ENCODE peak calls at places on chromosomes 12 and 14, in five cellular contexts. H is K562, T is H1, L is SK-N-SH, V is IMR-90. F is an unnamed sample.

GRCh38 chr14:61586539-61587396 is 108.5 kb upstream of the HIF1A start:
- DNase-seq in L (no peak), T (no peak), V (peak; percentile 77), H (no peak), F (no peak)

GRCh38 chr14:33959692-33960151 is 8.8 kb upstream of the EGLN3 start:
- DNase-seq in T (no peak), V (no peak), L (peak; percentile 83), H (no peak), F (no peak)

GRCh38 chr12:66296171-66296683 is 6.1 kb upstream of the HELB start:
- DNase-seq in T (no peak), L (no peak), V (no peak), H (no peak), F (no peak)

GRCh38 chr14:83757896-83758295 is 1772.0 kb upstream of the FLRT2 start:
- DNase-seq in T (no peak), H (no peak), V (peak; percentile 77), L (no peak), F (no peak)

GRCh38 chr12:20624718-20625117 is 70.4 kb upstream of the SLCO1C1 start:
- DNase-seq in L (peak; percentile 19), V (peak; percentile 30), T (no peak), H (no peak), F (peak; percentile 40)

GRCh38 chr14:56490379-56490778 is 89.2 kb upstream of the TMEM260 start:
- DNase-seq in T (no peak), V (peak; percentile 40), H (peak; percentile 31), L (peak; percentile 14), F (peak; percentile 35)

GRCh38 chr14:99579903-99580570 is 24.0 kb downstream of the CCDC85C start:
- DNase-seq in V (peak; percentile 77), H (peak; percentile 14), L (peak; percentile 64), T (peak; percentile 53), F (peak; percentile 47)

GRCh38 chr14:102948698-102949061 is 26.2 kb downstream of the AMN start:
- DNase-seq in V (no peak), H (no peak), T (no peak), L (no peak), F (no peak)

GRCh38 chr12:94762259-94762942 is 112.0 kb upstream of the TMCC3 start:
- DNase-seq in V (no peak), H (no peak), T (no peak), L (no peak), F (no peak)

GRCh38 chr14:104505085-104506074 is 74.2 kb upstream of the C14orf180 start:
- DNase-seq in L (no peak), V (no peak), T (no peak), H (no peak), F (no peak)

GRCh38 chr14:89485264-89485663 is 68.2 kb upstream of the FOXN3 start:
- DNase-seq in L (no peak), V (no peak), T (no peak), H (no peak), F (no peak)

GRCh38 chr12:50922820-50923219 is 29.5 kb upstream of the HIGD1C start:
- DNase-seq in V (peak; percentile 13), T (no peak), H (no peak), L (peak; percentile 36), F (no peak)

GRCh38 chr14:70919774-70920173 is 12.5 kb downstream of the PCNX1 start:
- DNase-seq in V (peak; percentile 37), L (no peak), T (no peak), H (no peak), F (no peak)

GRCh38 chr14:22221508-22221907 is 367.5 kb downstream of the DAD1 start:
- DNase-seq in T (no peak), H (peak; percentile 3), V (peak; percentile 49), L (peak; percentile 4), F (peak; percentile 12)

GRCh38 chr12:94531196-94531720 is 71.6 kb upstream of the CEP83 start:
- DNase-seq in H (no peak), V (no peak), T (no peak), L (no peak), F (no peak)

GRCh38 chr12:45415393-45415817 is 199.5 kb downstream of the ANO6 start:
- DNase-seq in V (peak; percentile 100), L (no peak), H (peak; percentile 56), T (no peak), F (peak; percentile 87)

GRCh38 chr12:909861-910260 is 39.6 kb downstream of the RAD52 start:
- DNase-seq in L (no peak), V (no peak), H (no peak), T (no peak), F (no peak)

GRCh38 chr14:51431033-51431709 is 191.1 kb downstream of the TMX1 start:
- DNase-seq in V (no peak), T (no peak), H (no peak), L (no peak), F (no peak)

GRCh38 chr12:94374124-94374523 is 85.5 kb downstream of the CEP83 start:
- DNase-seq in T (no peak), L (no peak), V (no peak), H (no peak), F (no peak)

GRCh38 chr12:41013921-41014642 is 174.0 kb upstream of the PDZRN4 start:
- DNase-seq in H (no peak), L (no peak), V (no peak), T (no peak), F (no peak)

GRCh38 chr12:51905507-51906438 is 1.5 kb upstream of the ACVRL1 start:
- DNase-seq in L (peak; percentile 61), V (peak; percentile 40), H (peak; percentile 97), T (no peak), F (no peak)

GRCh38 chr12:26488339-26488738 is 293.0 kb downstream of the SSPN start:
- DNase-seq in H (no peak), V (no peak), T (no peak), L (no peak), F (no peak)

GRCh38 chr12:105736498-105736897 is 402.3 kb downstream of the NUAK1 start:
- DNase-seq in T (no peak), V (no peak), H (no peak), L (no peak), F (no peak)

GRCh38 chr14:22039938-22040780 is 366.5 kb upstream of the OR4E1 start:
- DNase-seq in T (no peak), V (no peak), H (no peak), L (no peak), F (peak; percentile 18)

GRCh38 chr12:107359382-107359781 is 266.0 kb upstream of the CRY1 start:
- DNase-seq in H (no peak), L (no peak), T (no peak), V (peak; percentile 77), F (no peak)

GRCh38 chr12:124006582-124007170 is 33.7 kb downstream of the ZNF664 start:
- DNase-seq in H (peak; percentile 66), T (no peak), L (no peak), V (no peak), F (no peak)

GRCh38 chr14:41783403-41783802 is 176.7 kb downstream of the LRFN5 start:
- DNase-seq in L (no peak), H (no peak), V (no peak), T (no peak), F (no peak)

GRCh38 chr14:45112886-45113772 is 21.2 kb downstream of the FKBP3 start:
- DNase-seq in V (peak; percentile 62), H (no peak), T (no peak), L (no peak), F (no peak)

GRCh38 chr12:24860546-24860945 is 88.4 kb downstream of the BCAT1 start:
- DNase-seq in L (no peak), T (no peak), H (no peak), V (peak; percentile 38), F (no peak)

GRCh38 chr12:129772463-129773169 is 131.2 kb downstream of the TMEM132D start:
- DNase-seq in L (no peak), H (no peak), V (no peak), T (no peak), F (no peak)

GRCh38 chr14:102878174-102878969 is 44.1 kb upstream of the AMN start:
- DNase-seq in H (no peak), T (no peak), V (no peak), L (no peak), F (no peak)

GRCh38 chr12:57519758-57520007 is 631 bp downstream of the DDIT3 start:
- DNase-seq in V (no peak), L (no peak), H (no peak), T (no peak), F (no peak)
- H3K4me1 ChIP-seq in V (peaks cover 21% of the 10 kb centered on the region), L (peaks cover 41% of the 10 kb centered on the region), H (peaks cover 29% of the 10 kb centered on the region), T (peaks cover 24% of the 10 kb centered on the region), F (peaks cover 53% of the 10 kb centered on the region)

DNA sequence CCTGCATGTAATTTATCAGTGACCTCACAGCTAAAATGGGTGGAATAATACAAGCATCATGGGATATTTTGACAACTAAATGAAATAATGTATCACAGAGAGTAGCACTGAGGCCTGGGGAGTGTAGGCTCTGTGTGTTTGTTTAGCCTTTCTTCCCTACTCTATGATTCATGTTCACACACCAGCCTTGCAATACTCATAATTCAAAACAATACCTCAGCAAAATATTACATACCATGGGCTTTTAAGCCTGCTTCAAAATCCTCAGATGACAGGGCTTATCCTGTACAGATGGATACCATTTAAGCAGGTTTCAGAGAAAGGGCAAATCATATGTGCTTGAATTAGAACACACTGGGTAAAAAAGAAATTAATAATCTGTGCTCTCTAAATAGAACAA is 84.7 kb upstream of the ADAMTS20 start:
- DNase-seq in V (no peak), L (no peak), T (no peak), H (no peak), F (no peak)
- TF ChIP-seq RAD21 in V (no peak), L (no peak), T (no peak), H (no peak), F (no peak)

GRCh38 chr12:69698054-69698453 is 1.0 kb downstream of the BEST3 start:
- DNase-seq in L (no peak), T (no peak), V (no peak), H (no peak), F (no peak)
- H3K4me1 ChIP-seq in L (no peaks in the 10 kb centered on the region), T (no peaks in the 10 kb centered on the region), V (no peaks in the 10 kb centered on the region), H (no peaks in the 10 kb centered on the region), F (no peaks in the 10 kb centered on the region)

DNA sequence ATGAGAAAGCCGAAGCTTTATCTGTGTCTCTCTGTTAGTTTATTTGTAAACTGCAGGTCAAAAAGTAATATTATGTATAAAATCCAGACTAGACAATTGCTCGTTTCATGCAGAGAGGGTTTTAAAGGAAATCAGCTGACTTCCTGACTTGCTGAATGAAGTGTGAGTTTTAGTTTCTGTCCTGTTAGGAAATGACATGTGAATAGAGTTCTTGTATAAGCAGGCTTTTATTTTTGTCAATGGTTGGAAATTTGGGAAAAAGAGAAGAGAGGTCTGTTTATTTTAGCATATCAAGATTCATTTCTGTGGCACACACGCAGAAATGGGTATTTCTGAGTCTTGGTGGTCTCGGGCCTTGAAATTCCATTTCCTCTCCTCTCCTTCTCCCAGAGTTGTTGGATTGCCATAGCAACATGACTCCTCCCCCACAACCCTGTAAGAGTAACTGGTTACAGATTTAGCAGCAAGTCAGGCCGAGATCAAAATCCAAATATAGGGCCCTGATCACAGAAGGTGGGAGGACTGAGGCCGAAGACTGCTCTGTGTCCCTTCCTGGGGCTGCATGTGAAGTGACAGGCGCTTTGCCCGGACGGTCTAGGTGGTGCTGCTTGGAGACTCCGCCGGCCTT is 60.9 kb downstream of the SAMD4A start:
- DNase-seq in H (no peak), V (peak; percentile 69), T (no peak), L (peak; percentile 40), F (no peak)
- TF ChIP-seq RAD21 in H (no peak), V (no peak), T (no peak), L (no peak), F (no peak)